ENCODE peak calls at places on chromosomes 4 and X, in four cellular contexts. X is HepG2, Z is GM12878, N is K562. L is an unnamed sample.
A peak's percentile ranks its signal among the peaks of the same experiment; 100 is the strongest.

GRCh38 chrX:31871989-31872388 is 800.1 kb upstream of the FTHL17 start:
- DNase-seq in X (no peak), Z (no peak), N (peak; percentile 39), L (no peak)

GRCh38 chrX:43557792-43558191 is 98.3 kb upstream of the MAOA start:
- DNase-seq in X (peak; percentile 31), Z (peak; percentile 23), N (peak; percentile 38), L (peak; percentile 21)

GRCh38 chrX:109619816-109620215 is 5.2 kb downstream of the KCNE5 start:
- DNase-seq in X (no peak), Z (no peak), N (no peak), L (no peak)

GRCh38 chr4:94726524-94727123 is 31.1 kb upstream of the BMPR1B start:
- DNase-seq in X (no peak), Z (no peak), N (no peak), L (no peak)

GRCh38 chrX:106331606-106332005 is 163.5 kb downstream of the PWWP3B start:
- DNase-seq in X (no peak), Z (no peak), N (no peak), L (no peak)

GRCh38 chr4:38323141-38323634 is 340.8 kb upstream of the KLF3 start:
- DNase-seq in X (no peak), Z (no peak), N (no peak), L (no peak)

GRCh38 chr4:120801171-120801758 is 121.3 kb downstream of the PRDM5 start:
- DNase-seq in X (no peak), Z (no peak), N (no peak), L (no peak)

GRCh38 chrX:6383911-6384310 is 151.0 kb downstream of the VCX3A start:
- DNase-seq in X (no peak), Z (no peak), N (no peak), L (no peak)

GRCh38 chrX:39642071-39642470 is 455.7 kb downstream of the BCOR start:
- DNase-seq in X (peak; percentile 11), Z (no peak), N (no peak), L (no peak)

GRCh38 chrX:48575642-48576041 is 1.4 kb downstream of the RBM3 start:
- DNase-seq in X (no peak), Z (no peak), N (no peak), L (no peak)

GRCh38 chr4:181962321-181962720 is 280.9 kb upstream of the TENM3 start:
- DNase-seq in X (no peak), Z (no peak), N (no peak), L (no peak)

GRCh38 chr4:76266627-76267026 is 15.1 kb downstream of the FAM47E start:
- DNase-seq in X (no peak), Z (no peak), N (no peak), L (no peak)

GRCh38 chr4:116688536-116688935 is 396.8 kb downstream of the TRAM1L1 start:
- DNase-seq in X (no peak), Z (no peak), N (no peak), L (no peak)

GRCh38 chrX:43949669-43950068 is 23.5 kb downstream of the NDP start:
- DNase-seq in X (peak; percentile 10), Z (no peak), N (no peak), L (peak; percentile 63)

GRCh38 chr4:150006197-150006596 is 72.0 kb upstream of the DCLK2 start:
- DNase-seq in X (no peak), Z (no peak), N (no peak), L (no peak)

GRCh38 chr4:101871962-101872676 is 81.6 kb downstream of the BANK1 start:
- DNase-seq in X (no peak), Z (no peak), N (no peak), L (no peak)

GRCh38 chr4:3107271-3108185 is 33.0 kb downstream of the HTT start:
- DNase-seq in X (no peak), Z (no peak), N (no peak), L (no peak)

GRCh38 chr4:27084685-27085356 is 224.2 kb downstream of the STIM2 start:
- DNase-seq in X (no peak), Z (no peak), N (peak; percentile 70), L (peak; percentile 66)

DNA sequence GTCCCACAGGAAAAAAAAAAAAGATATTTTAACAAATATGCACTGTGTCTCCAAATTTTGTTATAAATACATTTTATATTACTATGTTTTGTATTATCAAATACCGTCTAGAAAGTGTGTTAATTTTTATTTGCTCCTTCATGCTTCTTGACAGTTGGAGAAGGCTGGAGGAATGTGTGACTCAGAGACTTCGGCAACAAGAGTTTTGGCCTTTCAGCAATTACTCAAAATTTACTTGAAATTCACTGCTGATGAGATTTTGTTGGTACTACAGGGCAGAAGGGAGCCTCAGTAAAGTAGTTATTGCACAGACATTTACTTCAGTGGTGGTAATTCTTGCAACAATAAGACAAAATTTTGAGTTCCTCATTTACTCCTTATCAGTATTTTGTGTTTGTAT is 2164.0 kb downstream of the PCDH7 start:
- DNase-seq in X (no peak), Z (no peak), N (no peak), L (no peak)
- TF ChIP-seq CBFB in X (no peak), Z (no peak), N (no peak), L (no peak)

GRCh38 chr4:53917719-53918118 is 146.7 kb downstream of the CHIC2 start:
- DNase-seq in X (no peak), Z (no peak), N (no peak), L (no peak)
- TF ChIP-seq CREB1 in X (no peak), Z (no peak), N (no peak), L (no peak)

DNA sequence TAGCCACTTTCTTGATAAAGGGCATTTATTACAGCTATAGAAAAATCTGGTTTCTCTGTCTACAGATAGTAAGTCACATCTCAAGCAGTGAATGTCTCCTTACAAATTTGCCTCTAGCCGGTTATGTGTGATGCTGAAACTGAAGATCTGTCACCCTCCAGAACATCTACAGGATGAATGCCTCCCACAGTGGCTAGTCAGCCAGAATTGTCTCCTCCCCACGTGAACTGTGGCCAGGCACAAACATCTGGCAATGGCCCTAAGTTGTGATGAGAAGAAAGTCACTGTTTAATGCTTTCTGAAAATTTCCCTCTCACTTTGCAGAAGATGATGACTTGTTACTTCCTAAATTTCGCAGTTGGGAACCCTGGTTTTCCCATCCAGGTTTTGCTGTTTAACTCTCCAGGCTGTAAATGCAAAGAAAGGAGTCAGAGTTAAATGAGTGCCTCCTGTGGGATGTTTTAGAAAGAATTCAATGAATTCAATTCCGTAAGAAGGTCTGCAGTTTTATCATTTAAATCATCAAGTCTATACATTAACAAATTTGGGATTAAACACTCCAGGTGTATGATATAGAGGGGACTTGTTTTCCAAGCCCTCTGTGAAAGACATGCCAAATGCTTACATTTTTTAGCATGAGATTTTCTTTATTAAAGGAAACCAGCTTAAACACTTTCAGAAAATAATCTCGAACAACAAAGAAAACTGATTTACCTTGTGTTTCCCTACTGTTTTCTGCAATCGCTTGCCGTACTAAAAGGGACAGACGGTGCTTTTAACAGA is 55.4 kb upstream of the TLR3 start:
- DNase-seq in X (no peak), Z (no peak), N (no peak), L (no peak)
- TF ChIP-seq CBFB in X (no peak), Z (no peak), N (no peak), L (no peak)

GRCh38 chr4:16377887-16378286 is 151.6 kb upstream of the TAPT1 start:
- DNase-seq in X (no peak), Z (no peak), N (no peak), L (peak; percentile 34)
- TF ChIP-seq CREB1 in X (no peak), Z (no peak), N (no peak), L (no peak)

GRCh38 chr4:48801739-48802138 is 21.7 kb upstream of the FRYL start:
- DNase-seq in X (no peak), Z (no peak), N (no peak), L (no peak)
- TF ChIP-seq CBFB in X (no peak), Z (no peak), N (no peak), L (no peak)